ENCODE peak calls at places on chromosomes 4 and X, in five cellular contexts. J is epithelial cell of esophagus, R is ovary, M is left ventricle myocardium inferior, P is WERI-Rb-1. C is an unnamed sample.

GRCh38 chr4:181896609-181897008 is 346.6 kb upstream of the TENM3 start:
- DNase-seq in J (no peak), R (no peak), M (no peak), P (no peak), C (no peak)

GRCh38 chrX:63128509-63128908 is 222.6 kb downstream of the SPIN4 start:
- DNase-seq in J (peak; percentile 32), R (no peak), M (no peak), P (peak; percentile 25), C (no peak)

GRCh38 chr4:77710684-77711083 is 105.1 kb downstream of the CXCL13 start:
- DNase-seq in J (no peak), R (no peak), M (no peak), P (no peak), C (no peak)

GRCh38 chr4:174999407-174999806 is 81.2 kb downstream of the ADAM29 start:
- DNase-seq in J (peak; percentile 57), R (no peak), M (no peak), P (no peak), C (no peak)

GRCh38 chr4:36206012-36206411 is 38.3 kb downstream of the ARAP2 start:
- DNase-seq in J (no peak), R (no peak), M (no peak), P (no peak), C (no peak)

GRCh38 chr4:4499438-4500123 is 42.3 kb downstream of the STX18 start:
- DNase-seq in J (no peak), R (no peak), M (no peak), P (no peak), C (no peak)

GRCh38 chrX:9293051-9293496 is 171.8 kb upstream of the TBL1X start:
- DNase-seq in J (no peak), R (no peak), M (no peak), P (peak; percentile 41), C (no peak)

GRCh38 chr4:20087512-20087911 is 164.2 kb upstream of the SLIT2 start:
- DNase-seq in J (no peak), R (no peak), M (no peak), P (no peak), C (no peak)

GRCh38 chrX:119686087-119686639 is 6.8 kb downstream of the SEPTIN6 start:
- DNase-seq in J (no peak), R (no peak), M (no peak), P (peak; percentile 18), C (no peak)

GRCh38 chrX:135302269-135302873 is 6.9 kb upstream of the ETDC start:
- DNase-seq in J (no peak), R (no peak), M (no peak), P (no peak), C (no peak)

GRCh38 chr4:165461176-165461835 is 82.5 kb downstream of the CPE start:
- DNase-seq in J (peak; percentile 48), R (peak; percentile 39), M (no peak), P (no peak), C (no peak)

GRCh38 chrX:25175171-25175570 is 159.4 kb upstream of the ARX start:
- DNase-seq in J (no peak), R (no peak), M (no peak), P (no peak), C (no peak)

GRCh38 chrX:1464282-1465131 is 11.8 kb upstream of the ASMTL start:
- DNase-seq in J (no peak), R (no peak), M (no peak), P (peak; percentile 7), C (peak; percentile 14)

GRCh38 chr4:172962564-172963353 is 205.9 kb upstream of the GALNT7 start:
- DNase-seq in J (peak; percentile 43), R (no peak), M (no peak), P (no peak), C (no peak)

GRCh38 chr4:37737456-37737855 is 51.3 kb upstream of the RELL1 start:
- DNase-seq in J (peak; percentile 78), R (no peak), M (no peak), P (no peak), C (no peak)

GRCh38 chr4:3074078-3074845 is at the start of the genes HTT and HTT-AS:
- DNase-seq in J (peak; percentile 94), R (peak; percentile 97), M (peak; percentile 97), P (peak; percentile 98), C (peak; percentile 96)
- TF ChIP-seq CTCF in J (peak; percentile 15), R (no peak), M (no peak), P (no peak), C (no peak)

GRCh38 chrX:13646154-13646549 is 6.8 kb upstream of the TCEANC start:
- DNase-seq in J (peak; percentile 56), R (peak; percentile 57), M (peak; percentile 39), P (peak; percentile 73), C (no peak)
- TF ChIP-seq CTCF in J (peak; percentile 77), R (no peak), M (peak; percentile 76), P (peak; percentile 86), C (peak; percentile 44)

GRCh38 chr4:125787707-125788106 is 473.0 kb downstream of the FAT4 start:
- DNase-seq in J (no peak), R (no peak), M (no peak), P (no peak), C (no peak)
- TF ChIP-seq CTCF in J (no peak), R (no peak), M (no peak), P (no peak), C (no peak)

GRCh38 chrX:140913802-140914501 is 88.4 kb upstream of the SPANXB1 start:
- DNase-seq in J (no peak), R (no peak), M (no peak), P (no peak), C (no peak)
- TF ChIP-seq CTCF in J (no peak), R (no peak), M (no peak), P (no peak), C (no peak)

C was measured in CD14-positive monocyte.